ENCODE peak calls at places on chromosome 1, in ten cellular contexts. X is testis; Z is heart right ventricle; G is IMR-90; O is PC-3; S is SJSA1; Y is cardiac muscle cell; E is mammary epithelial cell; P is CD8-positive, alpha-beta T cell; N is fibroblast of lung. L is an unnamed sample.

GRCh38 chr1:9418851-9419250 is 120.4 kb upstream of the SLC25A33 start:
- DNase-seq in P (no peak), Z (no peak), G (no peak), N (no peak), S (no peak), E (no peak), O (no peak), X (no peak), Y (no peak), L (no peak)

GRCh38 chr1:31683997-31684396 is 19.8 kb downstream of the COL16A1 start:
- DNase-seq in G (no peak), O (peak; percentile 24), Y (no peak), E (no peak), P (no peak), N (no peak), Z (no peak), S (no peak), X (no peak), L (no peak)

GRCh38 chr1:229599218-229599812 is 26.6 kb downstream of the TAF5L start:
- DNase-seq in S (no peak), Z (no peak), E (no peak), X (no peak), G (no peak), Y (no peak), N (peak; percentile 29), P (no peak), O (no peak), L (no peak)

GRCh38 chr1:221567859-221568507 is 173.9 kb downstream of the DUSP10 start:
- DNase-seq in X (no peak), G (peak; percentile 33), O (no peak), E (no peak), N (peak; percentile 49), Z (no peak), P (no peak), S (no peak), Y (no peak), L (no peak)

GRCh38 chr1:201859424-201859823 is 29.3 kb upstream of the SHISA4 start:
- DNase-seq in X (no peak), P (no peak), O (peak; percentile 10), S (no peak), G (no peak), E (no peak), N (no peak), Z (no peak), Y (no peak), L (no peak)

GRCh38 chr1:9809122-9809521 is 14.6 kb downstream of the CLSTN1 start:
- DNase-seq in Y (no peak), G (no peak), P (no peak), X (no peak), S (no peak), N (no peak), Z (no peak), E (peak; percentile 29), O (peak; percentile 16), L (no peak)

GRCh38 chr1:158053276-158053675 is 59.8 kb downstream of the KIRREL1 start:
- DNase-seq in G (peak; percentile 26), Z (no peak), N (no peak), Y (no peak), S (no peak), P (no peak), O (no peak), X (no peak), E (no peak), L (no peak)

GRCh38 chr1:61875198-61875597 is 132.9 kb downstream of the PATJ start:
- DNase-seq in X (no peak), O (no peak), G (no peak), Z (no peak), S (no peak), Y (no peak), P (no peak), N (no peak), E (no peak), L (no peak)

GRCh38 chr1:28280501-28280900 is 21.2 kb downstream of the SESN2 start:
- DNase-seq in G (no peak), S (no peak), Y (no peak), E (no peak), X (no peak), N (no peak), Z (no peak), P (no peak), O (no peak), L (no peak)

GRCh38 chr1:225710804-225711203 is 57.9 kb upstream of the ENAH start:
- DNase-seq in Z (no peak), E (peak; percentile 76), S (no peak), O (peak; percentile 93), Y (no peak), G (peak; percentile 22), N (no peak), X (no peak), P (no peak), L (no peak)

GRCh38 chr1:174171078-174171477 is 11.8 kb downstream of the RABGAP1L start:
- DNase-seq in X (no peak), O (no peak), Y (no peak), G (no peak), Z (no peak), P (no peak), E (no peak), S (no peak), N (no peak), L (no peak)

GRCh38 chr1:174166530-174167328 is 7.4 kb downstream of the RABGAP1L start:
- DNase-seq in N (no peak), E (no peak), X (no peak), S (no peak), Z (no peak), G (no peak), Y (no peak), P (no peak), O (no peak), L (no peak)

GRCh38 chr1:174167404-174167803 is 8.1 kb downstream of the RABGAP1L start:
- DNase-seq in S (no peak), P (no peak), O (no peak), Y (no peak), X (no peak), E (no peak), Z (no peak), G (no peak), N (no peak), L (no peak)

GRCh38 chr1:174165471-174166137 is 6.3 kb downstream of the RABGAP1L start:
- DNase-seq in G (no peak), N (peak; percentile 43), Z (peak; percentile 23), O (no peak), Y (no peak), P (no peak), E (no peak), X (no peak), S (no peak), L (no peak)

GRCh38 chr1:174169342-174169741 is 10.0 kb downstream of the RABGAP1L start:
- DNase-seq in P (no peak), S (no peak), O (no peak), Z (no peak), E (no peak), Y (no peak), X (no peak), N (no peak), G (no peak), L (no peak)
- H3K4me1 ChIP-seq in P (peaks cover 4% of the 10 kb centered on the region), S (no peaks in the 10 kb centered on the region), O (no peaks in the 10 kb centered on the region), Z (peaks cover 77% of the 10 kb centered on the region), E (no peaks in the 10 kb centered on the region), Y (no peaks in the 10 kb centered on the region), X (no peaks in the 10 kb centered on the region), N (no peaks in the 10 kb centered on the region), G (no peaks in the 10 kb centered on the region), L (peaks cover 23% of the 10 kb centered on the region)

GRCh38 chr1:234960722-234961467 is 167.7 kb downstream of the TOMM20 start:
- DNase-seq in E (no peak), P (no peak), Z (no peak), N (no peak), Y (no peak), O (peak; percentile 83), X (peak; percentile 18), S (no peak), G (peak; percentile 67), L (no peak)

GRCh38 chr1:234956821-234957329 is 171.8 kb downstream of the TOMM20 start:
- DNase-seq in Z (no peak), O (no peak), P (no peak), X (peak; percentile 11), G (no peak), S (no peak), N (no peak), E (no peak), Y (no peak), L (no peak)

GRCh38 chr1:234958702-234959649 is 169.7 kb downstream of the TOMM20 start:
- DNase-seq in E (no peak), N (no peak), P (no peak), S (no peak), G (no peak), X (peak; percentile 8), O (no peak), Y (no peak), Z (no peak), L (no peak)

GRCh38 chr1:234957330-234958065 is 171.1 kb downstream of the TOMM20 start:
- DNase-seq in G (peak; percentile 93), Z (no peak), E (no peak), X (peak; percentile 12), S (no peak), N (peak; percentile 98), O (peak; percentile 86), P (no peak), Y (no peak), L (no peak)

GRCh38 chr1:234958066-234958701 is 170.5 kb downstream of the TOMM20 start:
- DNase-seq in S (no peak), P (no peak), N (no peak), X (no peak), O (no peak), Z (no peak), E (no peak), G (no peak), Y (no peak), L (no peak)
- H3K4me3 ChIP-seq in S (no peak overlapping the region), P (no peak overlapping the region), N (no peak overlapping the region), X (no peak overlapping the region), O (no peak overlapping the region), Z (no peak overlapping the region), E (no peak overlapping the region), G (no peak overlapping the region), Y (no peak overlapping the region), L (no peak overlapping the region)

GRCh38 chr1:13510499-13510898 is 3.3 kb downstream of the LRRC38 start:
- DNase-seq in E (no peak), S (no peak), Y (no peak), P (no peak), X (no peak), Z (no peak), O (no peak), G (no peak), N (no peak), L (no peak)
- H3K27ac ChIP-seq in E (no peak overlapping the region), S (no peak overlapping the region), Y (no peak overlapping the region), P (no peak overlapping the region), X (no peak overlapping the region), Z (no peak overlapping the region), O (no peak overlapping the region), G (no peak overlapping the region), N (no peak overlapping the region), L (no peak overlapping the region)

DNA sequence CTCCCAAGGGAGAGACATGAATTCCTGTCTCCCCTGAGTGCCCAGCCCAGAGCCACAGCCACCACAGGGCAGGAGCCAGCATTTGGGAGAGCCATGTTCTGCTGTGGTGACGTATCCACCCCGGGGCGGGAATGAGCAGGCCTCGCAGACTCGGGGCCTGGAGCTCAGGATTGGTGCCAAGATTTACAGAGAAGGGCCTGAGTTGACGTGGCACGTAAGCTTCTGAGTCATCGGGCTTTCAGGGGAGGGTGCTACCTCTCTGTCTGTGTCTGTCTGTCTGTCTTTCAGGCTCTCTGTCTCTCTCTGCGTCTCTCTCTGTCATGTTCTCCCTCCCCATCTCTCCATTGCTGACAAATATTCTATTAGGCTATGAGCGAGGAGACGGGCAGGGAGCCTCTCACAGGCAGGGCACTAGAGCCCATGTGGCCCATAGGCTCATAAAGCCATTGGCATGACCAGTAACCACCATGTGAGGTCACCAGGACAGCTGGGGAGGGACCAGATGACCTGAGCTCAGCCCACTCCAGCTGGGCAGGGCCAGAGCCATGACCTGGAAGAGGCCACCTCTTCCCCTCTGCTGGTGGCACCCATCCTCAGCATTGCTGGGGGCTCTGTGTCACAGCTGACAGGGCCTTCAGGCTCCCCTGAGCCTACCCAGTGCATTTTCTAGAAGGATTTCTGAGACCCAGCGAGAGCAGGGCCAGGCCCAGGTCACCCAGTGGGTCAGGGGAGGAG is 300.0 kb upstream of the VAMP3 start:
- DNase-seq in N (peak; percentile 98), X (peak; percentile 47), Z (peak; percentile 46), Y (no peak), E (peak; percentile 98), S (peak; percentile 95), G (peak; percentile 99), P (no peak), O (peak; percentile 95), L (no peak)
- H3K4me1 ChIP-seq in N (peaks cover 23% of the 10 kb centered on the region), X (peaks cover 14% of the 10 kb centered on the region), Z (peaks cover 7% of the 10 kb centered on the region), Y (no peaks in the 10 kb centered on the region), E (peaks cover 38% of the 10 kb centered on the region), S (peaks cover 39% of the 10 kb centered on the region), G (peaks cover 28% of the 10 kb centered on the region), P (no peaks in the 10 kb centered on the region), O (peaks cover 12% of the 10 kb centered on the region), L (no peaks in the 10 kb centered on the region)

L was measured in CD8-positive, alpha-beta memory T cell.